ENCODE peak calls at places on chromosomes 7 and 10, in nine cellular contexts. Y, D, Q, M, Z, P, L, O and H are unnamed samples.

GRCh38 chr7:20786779-20787651 is at the start of gene SP8:
- DNase-seq in Y (no peak), D (no peak), Q (no peak), M (no peak), Z (no peak), P (no peak), L (no peak), O (no peak), H (no peak)

GRCh38 chr10:73210395-73211105 is 36.5 kb downstream of the DNAJC9 start:
- DNase-seq in Y (no peak), D (no peak), Q (no peak), M (no peak), Z (no peak), P (no peak), L (no peak), O (no peak), H (no peak)

GRCh38 chr10:97673736-97674525 is 13.1 kb downstream of the AVPI1 start:
- DNase-seq in Y (peak; percentile 59), D (no peak), Q (no peak), M (no peak), Z (no peak), P (no peak), L (no peak), O (no peak), H (peak; percentile 63)

GRCh38 chr7:105261689-105262088 is 127.0 kb downstream of the SRPK2 start:
- DNase-seq in Y (peak; percentile 72), D (no peak), Q (no peak), M (no peak), Z (no peak), P (no peak), L (peak; percentile 16), O (no peak), H (no peak)

GRCh38 chr7:153327683-153328082 is 568.1 kb downstream of the ACTR3B start:
- DNase-seq in Y (no peak), D (no peak), Q (no peak), M (no peak), Z (no peak), P (no peak), L (no peak), O (no peak), H (no peak)

GRCh38 chr10:1198453-1199344 is 142.5 kb downstream of the WDR37 start:
- DNase-seq in Y (no peak), D (no peak), Q (no peak), M (no peak), Z (no peak), P (peak; percentile 27), L (peak; percentile 40), O (no peak), H (no peak)

GRCh38 chr7:63009771-63010170 is 988.9 kb upstream of the ZNF722 start:
- DNase-seq in Y (no peak), D (no peak), Q (no peak), M (no peak), Z (no peak), P (no peak), L (no peak), O (no peak), H (no peak)

GRCh38 chr10:67837519-67838314 is at the start of gene DNAJC12:
- DNase-seq in Y (peak; percentile 78), D (no peak), Q (no peak), M (no peak), Z (peak; percentile 37), P (no peak), L (no peak), O (no peak), H (peak; percentile 31)

GRCh38 chr7:136890379-136890778 is 21.9 kb downstream of the CHRM2 start:
- DNase-seq in Y (no peak), D (no peak), Q (no peak), M (no peak), Z (no peak), P (no peak), L (no peak), O (no peak), H (no peak)

GRCh38 chr7:158006841-158007696 is 580.6 kb downstream of the PTPRN2 start:
- DNase-seq in Y (no peak), D (no peak), Q (no peak), M (no peak), Z (no peak), P (no peak), L (no peak), O (no peak), H (peak; percentile 10)

GRCh38 chr7:361680-362415 is 71.9 kb downstream of the FOXL3 start:
- DNase-seq in Y (no peak), D (no peak), Q (no peak), M (no peak), Z (no peak), P (peak; percentile 8), L (no peak), O (no peak), H (no peak)

GRCh38 chr7:360454-361100 is 70.6 kb downstream of the FOXL3 start:
- DNase-seq in Y (no peak), D (peak; percentile 12), Q (no peak), M (peak; percentile 44), Z (no peak), P (peak; percentile 35), L (no peak), O (no peak), H (no peak)

GRCh38 chr7:363626-364025 is 73.7 kb downstream of the FOXL3 start:
- DNase-seq in Y (no peak), D (no peak), Q (no peak), M (peak; percentile 52), Z (no peak), P (peak; percentile 39), L (no peak), O (no peak), H (no peak)

GRCh38 chr7:364536-364935 is 74.6 kb downstream of the FOXL3 start:
- DNase-seq in Y (no peak), D (no peak), Q (no peak), M (no peak), Z (no peak), P (peak; percentile 25), L (no peak), O (no peak), H (no peak)

GRCh38 chr7:362416-363096 is 72.6 kb downstream of the FOXL3 start:
- DNase-seq in Y (peak; percentile 12), D (peak; percentile 24), Q (no peak), M (peak; percentile 41), Z (no peak), P (peak; percentile 52), L (peak; percentile 39), O (no peak), H (no peak)
- TF ChIP-seq CTCF in Y (no peak), D (no peak), Q (no peak), M (no peak), Z (no peak), P (no peak), L (no peak), O (no peak), H (no peak)

GRCh38 chr10:32373496-32373895 is 26.5 kb upstream of the EPC1 start:
- DNase-seq in Y (no peak), D (no peak), Q (no peak), M (no peak), Z (no peak), P (no peak), L (no peak), O (no peak), H (no peak)

GRCh38 chr10:32374605-32375004 is 27.6 kb upstream of the EPC1 start:
- DNase-seq in Y (no peak), D (no peak), Q (no peak), M (no peak), Z (no peak), P (no peak), L (no peak), O (no peak), H (no peak)

GRCh38 chr10:32376780-32377179 is 29.8 kb upstream of the EPC1 start:
- DNase-seq in Y (no peak), D (no peak), Q (no peak), M (no peak), Z (no peak), P (no peak), L (no peak), O (no peak), H (no peak)

GRCh38 chr10:32377458-32378370 is 30.8 kb upstream of the EPC1 start:
- DNase-seq in Y (peak; percentile 59), D (peak; percentile 45), Q (no peak), M (peak; percentile 34), Z (peak; percentile 10), P (no peak), L (peak; percentile 35), O (no peak), H (no peak)

DNA sequence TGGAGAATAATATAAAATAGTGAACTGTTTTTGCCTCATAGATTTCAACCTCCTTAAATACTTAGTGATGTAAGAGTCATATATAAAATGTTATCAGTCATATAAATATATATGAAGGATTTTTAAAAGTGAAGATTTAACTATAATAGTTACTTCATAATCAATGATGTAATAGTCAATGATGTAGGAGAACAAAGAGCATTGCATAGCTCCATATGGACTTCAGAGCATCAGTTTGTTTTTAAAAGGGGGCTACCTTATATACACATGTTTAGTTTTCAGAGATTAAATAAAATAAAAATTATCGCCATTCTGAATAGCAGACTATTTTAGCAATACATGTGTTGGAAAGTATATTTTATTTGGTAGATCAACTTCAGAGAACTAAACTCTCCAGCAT is 29.1 kb upstream of the EPC1 start:
- DNase-seq in Y (no peak), D (no peak), Q (no peak), M (no peak), Z (no peak), P (no peak), L (no peak), O (no peak), H (no peak)
- H3K4me3 ChIP-seq in Y (peak overlapping the region; percentile 74), D (no peak overlapping the region), Q (peak overlapping the region; percentile 70), M (peak overlapping the region; percentile 84), Z (no peak overlapping the region), P (peak overlapping the region; percentile 74), L (peak overlapping the region; percentile 90), O (no peak overlapping the region), H (peak overlapping the region; percentile 86)

GRCh38 chr7:142800103-142800502 is 29.3 kb downstream of the PRSS2 start:
- DNase-seq in Y (no peak), D (no peak), Q (no peak), M (no peak), Z (no peak), P (no peak), L (no peak), O (no peak), H (no peak)

GRCh38 chr7:142798451-142799438 is 28.0 kb downstream of the PRSS2 start:
- DNase-seq in Y (no peak), D (no peak), Q (no peak), M (no peak), Z (no peak), P (no peak), L (no peak), O (no peak), H (no peak)

GRCh38 chr7:142800699-142801260 is 30.0 kb downstream of the PRSS2 start:
- DNase-seq in Y (no peak), D (no peak), Q (no peak), M (no peak), Z (no peak), P (no peak), L (no peak), O (peak; percentile 25), H (no peak)

GRCh38 chr7:142797799-142798377 is 27.1 kb downstream of the PRSS2 start:
- DNase-seq in Y (no peak), D (no peak), Q (no peak), M (no peak), Z (no peak), P (no peak), L (no peak), O (no peak), H (no peak)

GRCh38 chr7:142799483-142799882 is 28.7 kb downstream of the PRSS2 start:
- DNase-seq in Y (no peak), D (no peak), Q (no peak), M (no peak), Z (no peak), P (no peak), L (no peak), O (no peak), H (no peak)
- H3K27me3 ChIP-seq in Y (no peaks in the 10 kb centered on the region), D (peaks cover 19% of the 10 kb centered on the region), Q (peaks cover 15% of the 10 kb centered on the region), M (no peaks in the 10 kb centered on the region), Z (no peaks in the 10 kb centered on the region), P (peaks cover 34% of the 10 kb centered on the region), L (peaks cover 59% of the 10 kb centered on the region), O (no peaks in the 10 kb centered on the region), H (peaks cover 16% of the 10 kb centered on the region)

GRCh38 chr10:8043569-8044306 is 10.8 kb upstream of the GATA3 start:
- DNase-seq in Y (no peak), D (no peak), Q (no peak), M (peak; percentile 43), Z (no peak), P (no peak), L (no peak), O (no peak), H (no peak)
- TF ChIP-seq CTCF in Y (no peak), D (no peak), Q (no peak), M (no peak), Z (no peak), P (no peak), L (no peak), O (no peak), H (no peak)